ENCODE peak calls at places on chromosomes 1 and 21, in five cellular contexts. I is K562, A is HepG2, F is GM12878, G is H1. V is an unnamed sample.

GRCh38 chr1:151133339-151133761 is 13.1 kb downstream of the SEMA6C start:
- DNase-seq in I (no peak), A (no peak), F (no peak), G (peak; percentile 74), V (no peak)

GRCh38 chr1:119662034-119662437 is 14.0 kb upstream of the ZNF697 start:
- DNase-seq in I (peak; percentile 28), A (no peak), F (peak; percentile 52), G (no peak), V (no peak)

GRCh38 chr1:149936076-149936991 is at the start of gene MTMR11:
- DNase-seq in I (peak; percentile 52), A (peak; percentile 22), F (no peak), G (no peak), V (no peak)

GRCh38 chr1:147494998-147495580 is 46.2 kb upstream of the BCL9 start:
- DNase-seq in I (peak; percentile 70), A (peak; percentile 55), F (peak; percentile 13), G (peak; percentile 72), V (peak; percentile 72)

GRCh38 chr1:64404202-64404601 is 65.7 kb upstream of the CACHD1 start:
- DNase-seq in I (no peak), A (no peak), F (no peak), G (no peak), V (no peak)

GRCh38 chr1:98653186-98653585 is 8.3 kb upstream of the SNX7 start:
- DNase-seq in I (no peak), A (no peak), F (no peak), G (no peak), V (no peak)

GRCh38 chr1:11719313-11720032 is 16.5 kb upstream of the AGTRAP start:
- DNase-seq in I (peak; percentile 85), A (no peak), F (no peak), G (peak; percentile 91), V (no peak)

GRCh38 chr21:26445440-26445839 is 127.6 kb downstream of the CYYR1 start:
- DNase-seq in I (no peak), A (no peak), F (no peak), G (no peak), V (no peak)

GRCh38 chr1:66176012-66176715 is 357.8 kb upstream of the SGIP1 start:
- DNase-seq in I (no peak), A (no peak), F (no peak), G (no peak), V (no peak)

GRCh38 chr1:184110253-184111204 is 59.0 kb downstream of the TSEN15 start:
- DNase-seq in I (no peak), A (no peak), F (no peak), G (no peak), V (no peak)

GRCh38 chr1:230864441-230864840 is 3.9 kb downstream of the C1orf198 start:
- DNase-seq in I (no peak), A (no peak), F (no peak), G (no peak), V (no peak)

GRCh38 chr1:114745351-114745750 is 12.4 kb downstream of the CSDE1 start:
- DNase-seq in I (no peak), A (no peak), F (no peak), G (no peak), V (no peak)

GRCh38 chr1:233229291-233229690 is 66.2 kb downstream of the PCNX2 start:
- DNase-seq in I (no peak), A (no peak), F (no peak), G (no peak), V (no peak)

GRCh38 chr21:41418393-41418792 is 7.6 kb upstream of the MX1 start:
- DNase-seq in I (no peak), A (no peak), F (no peak), G (no peak), V (no peak)

GRCh38 chr1:91948097-91948496 is 1.1 kb upstream of the BRDT start:
- DNase-seq in I (no peak), A (no peak), F (no peak), G (no peak), V (no peak)

GRCh38 chr1:26677306-26678115 is 18.3 kb upstream of the ARID1A start:
- DNase-seq in I (peak; percentile 87), A (peak; percentile 61), F (peak; percentile 87), G (peak; percentile 58), V (peak; percentile 94)

GRCh38 chr1:227766653-227767277 is 31.5 kb downstream of the SNAP47 start:
- DNase-seq in I (no peak), A (no peak), F (no peak), G (no peak), V (no peak)

GRCh38 chr1:156970017-156970416 is 49.6 kb downstream of the LRRC71 start:
- DNase-seq in I (peak; percentile 16), A (no peak), F (no peak), G (no peak), V (no peak)

GRCh38 chr1:171486048-171486519 is 754 bp downstream of the PRRC2C start:
- DNase-seq in I (peak; percentile 69), A (peak; percentile 50), F (peak; percentile 46), G (no peak), V (peak; percentile 16)

GRCh38 chr1:88917321-88918025 is 26.1 kb upstream of the GTF2B start:
- DNase-seq in I (peak; percentile 4), A (no peak), F (no peak), G (no peak), V (no peak)

GRCh38 chr1:47507921-47508894 is 70.4 kb downstream of the FOXD2 start:
- DNase-seq in I (peak; percentile 68), A (peak; percentile 28), F (no peak), G (peak; percentile 57), V (no peak)

GRCh38 chr21:37153193-37153934 is 80.3 kb downstream of the TTC3 start:
- DNase-seq in I (no peak), A (peak; percentile 36), F (no peak), G (no peak), V (no peak)

GRCh38 chr1:176903474-176903873 is 261.0 kb downstream of the ASTN1 start:
- DNase-seq in I (no peak), A (no peak), F (no peak), G (no peak), V (no peak)

GRCh38 chr1:74570797-74571492 is 58.5 kb upstream of the LRRC53 start:
- DNase-seq in I (no peak), A (no peak), F (no peak), G (no peak), V (no peak)

GRCh38 chr1:207004931-207005830 is 27.4 kb downstream of the C1orf116 start:
- DNase-seq in I (peak; percentile 88), A (peak; percentile 73), F (peak; percentile 7), G (peak; percentile 69), V (peak; percentile 74)

GRCh38 chr1:96842215-96842614 is 120.6 kb downstream of the PTBP2 start:
- DNase-seq in I (no peak), A (no peak), F (no peak), G (no peak), V (no peak)

GRCh38 chr1:73674945-73675561 is 522.9 kb downstream of the LRRIQ3 start:
- DNase-seq in I (no peak), A (no peak), F (no peak), G (no peak), V (no peak)

GRCh38 chr21:14863745-14864210 is 201.0 kb downstream of the NRIP1 start:
- DNase-seq in I (peak; percentile 50), A (peak; percentile 82), F (no peak), G (no peak), V (no peak)

GRCh38 chr1:81259620-81260411 is 540.9 kb upstream of the ADGRL2 start:
- DNase-seq in I (no peak), A (no peak), F (no peak), G (no peak), V (no peak)

GRCh38 chr21:15839601-15840000 is 109.8 kb downstream of the USP25 start:
- DNase-seq in I (no peak), A (no peak), F (no peak), G (no peak), V (no peak)

GRCh38 chr1:34858901-34859441 is 578 bp downstream of the SMIM12 start:
- DNase-seq in I (peak; percentile 52), A (no peak), F (no peak), G (no peak), V (no peak)

DNA sequence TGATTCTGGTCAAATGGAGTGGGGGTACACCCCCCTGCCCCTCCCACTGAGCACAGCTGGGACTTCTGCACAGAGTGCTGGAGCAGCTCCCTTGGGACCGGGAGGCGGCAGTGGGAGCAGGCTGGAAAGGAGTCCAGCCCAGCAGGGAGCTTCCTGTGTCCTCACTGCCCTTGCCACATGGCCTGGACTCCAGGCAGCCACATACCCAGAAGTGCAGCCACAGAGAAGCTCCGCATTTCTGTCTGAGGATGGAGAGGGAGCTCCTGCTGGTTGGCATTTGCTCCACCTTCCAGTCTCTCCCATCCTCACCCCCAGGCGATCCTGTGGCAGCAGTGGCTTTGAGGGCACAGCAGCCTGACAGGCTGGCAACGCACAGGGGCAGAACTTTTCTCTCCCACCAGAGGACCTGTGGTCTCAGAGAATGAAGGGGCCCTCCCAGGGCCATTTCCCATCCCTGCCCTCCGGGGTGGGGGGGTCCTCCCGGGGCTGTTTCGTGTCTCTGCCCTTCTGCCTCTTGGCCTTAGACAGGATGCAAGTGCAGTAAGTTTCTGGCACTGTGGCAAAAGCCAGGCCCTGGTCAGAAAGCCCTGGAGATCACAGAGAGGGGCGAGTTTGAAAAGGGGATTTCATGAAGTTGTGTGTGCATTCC is 103.6 kb upstream of the COL6A1 start:
- DNase-seq in I (no peak), A (no peak), F (no peak), G (no peak), V (no peak)
- TF ChIP-seq SRF in I (no peak), A (no peak), F (no peak), G (no peak), V (no peak)

GRCh38 chr1:59028052-59028451 is 244.2 kb upstream of the JUN start:
- DNase-seq in I (no peak), A (no peak), F (no peak), G (no peak), V (no peak)

GRCh38 chr1:59026472-59026948 is 242.7 kb upstream of the JUN start:
- DNase-seq in I (no peak), A (no peak), F (no peak), G (no peak), V (no peak)

GRCh38 chr1:59025898-59026426 is 242.1 kb upstream of the JUN start:
- DNase-seq in I (no peak), A (no peak), F (peak; percentile 85), G (no peak), V (no peak)

GRCh38 chr1:59025201-59025600 is 241.4 kb upstream of the JUN start:
- DNase-seq in I (no peak), A (no peak), F (no peak), G (no peak), V (no peak)

GRCh38 chr1:59027176-59027575 is 243.3 kb upstream of the JUN start:
- DNase-seq in I (no peak), A (no peak), F (no peak), G (no peak), V (no peak)
- H3K4me1 ChIP-seq in I (peaks cover 4% of the 10 kb centered on the region), A (peaks cover 17% of the 10 kb centered on the region), F (peaks cover 21% of the 10 kb centered on the region), G (no peaks in the 10 kb centered on the region), V (no peaks in the 10 kb centered on the region)

GRCh38 chr1:15368888-15369287 is 40.8 kb upstream of the EFHD2 start:
- DNase-seq in I (no peak), A (no peak), F (no peak), G (no peak), V (no peak)
- TF ChIP-seq SRF in I (no peak), A (no peak), F (no peak), G (no peak), V (no peak)

DNA sequence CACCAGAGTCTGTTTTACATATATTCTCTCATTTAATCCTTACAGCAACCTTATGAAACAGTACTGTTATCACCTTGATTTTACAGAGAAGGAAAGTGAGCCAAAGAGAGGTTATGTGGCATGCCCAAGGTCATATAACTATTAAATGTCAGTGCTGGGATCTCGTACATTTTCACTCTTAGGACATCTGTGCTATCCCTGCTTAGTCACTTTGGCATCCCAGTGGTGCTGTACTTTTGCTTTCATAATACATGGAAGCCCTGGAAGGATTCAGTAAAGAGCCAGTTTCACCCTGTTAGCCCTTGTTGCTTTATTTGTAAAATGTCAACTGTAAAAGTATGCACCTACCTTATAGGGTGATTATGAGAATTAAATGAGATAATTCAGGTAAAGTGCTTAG is 104.4 kb downstream of the NFIA start:
- DNase-seq in I (no peak), A (no peak), F (no peak), G (no peak), V (no peak)
- H3K4me1 ChIP-seq in I (peaks cover 43% of the 10 kb centered on the region), A (peaks cover 46% of the 10 kb centered on the region), F (no peaks in the 10 kb centered on the region), G (peaks cover 2% of the 10 kb centered on the region), V (no peaks in the 10 kb centered on the region)

V was measured in HCT116.